ENCODE peak calls at places on chromosomes 11 and 22, in nine cellular contexts. Y, E, Q, T, D, W, G, X and U are unnamed samples.

GRCh38 chr11:20990447-20990846 is 321.1 kb downstream of the NELL1 start:
- DNase-seq in E (no peak), G (no peak), Y (no peak), W (no peak), X (no peak), Q (no peak), T (no peak), D (no peak), U (no peak)

GRCh38 chr11:71525938-71526495 is 1.1 kb upstream of the KRTAP5-7 start:
- DNase-seq in T (no peak), D (no peak), X (no peak), E (no peak), Y (peak; percentile 78), W (no peak), G (no peak), Q (no peak), U (no peak)

GRCh38 chr11:69216609-69217008 is 60.9 kb downstream of the SMIM38 start:
- DNase-seq in T (peak; percentile 7), E (peak; percentile 8), Q (no peak), Y (peak; percentile 14), G (peak; percentile 22), D (no peak), W (no peak), X (no peak), U (no peak)

GRCh38 chr11:94068764-94069163 is 47.6 kb downstream of the HEPHL1 start:
- DNase-seq in E (no peak), Q (no peak), D (no peak), G (no peak), T (no peak), X (no peak), W (no peak), Y (no peak), U (no peak)

GRCh38 chr11:68312117-68312779 is at the start of gene LRP5:
- DNase-seq in E (no peak), Q (no peak), D (peak; percentile 53), Y (peak; percentile 63), X (peak; percentile 63), T (no peak), G (peak; percentile 10), W (no peak), U (no peak)

GRCh38 chr22:46082633-46083032 is 67.7 kb upstream of the PPARA start:
- DNase-seq in W (no peak), X (peak; percentile 17), G (no peak), D (no peak), Q (no peak), T (peak; percentile 13), E (no peak), Y (peak; percentile 6), U (no peak)

GRCh38 chr11:123567466-123567865 is 87.0 kb downstream of the SCN3B start:
- DNase-seq in W (no peak), E (no peak), G (no peak), Q (no peak), T (no peak), D (peak; percentile 83), Y (no peak), X (no peak), U (no peak)

GRCh38 chr11:19444231-19444630 is 203.5 kb upstream of the E2F8 start:
- DNase-seq in X (no peak), D (no peak), E (no peak), Q (peak; percentile 31), G (peak; percentile 50), T (no peak), Y (no peak), W (no peak), U (no peak)

GRCh38 chr11:77547863-77548551 is 41.7 kb upstream of the AQP11 start:
- DNase-seq in E (no peak), Y (peak; percentile 65), T (peak; percentile 51), Q (peak; percentile 38), G (peak; percentile 79), X (no peak), W (peak; percentile 74), D (peak; percentile 30), U (no peak)

GRCh38 chr11:46675288-46675851 is 25.0 kb downstream of the ARHGAP1 start:
- DNase-seq in T (no peak), Y (peak; percentile 70), W (peak; percentile 52), D (peak; percentile 65), Q (peak; percentile 88), X (no peak), E (peak; percentile 79), G (peak; percentile 72), U (peak; percentile 84)

GRCh38 chr22:49016909-49017768 is 810.5 kb downstream of the BRD1 start:
- DNase-seq in X (no peak), W (no peak), G (no peak), Y (no peak), D (no peak), E (peak; percentile 20), Q (no peak), T (no peak), U (no peak)

DNA sequence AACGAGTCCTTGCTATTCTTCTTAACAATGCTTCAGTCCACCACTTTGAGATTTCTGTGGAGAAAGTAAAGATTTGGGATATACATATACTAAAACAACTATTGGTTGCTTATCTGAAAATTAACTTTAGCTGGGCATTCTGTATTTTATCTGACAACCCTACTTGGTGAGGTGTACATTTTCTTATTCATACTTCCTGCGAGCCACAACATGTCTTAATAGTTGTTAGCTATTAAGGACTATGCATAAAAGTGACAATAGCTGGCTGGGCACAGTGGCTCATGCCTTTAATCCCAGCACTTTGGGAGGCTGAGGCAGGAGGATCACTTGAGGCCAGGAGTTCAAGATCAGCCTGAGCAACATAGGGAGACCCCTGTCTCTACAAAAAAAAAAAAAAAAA is 28.0 kb upstream of the TMA7B start:
- DNase-seq in D (no peak), Q (no peak), T (no peak), Y (no peak), X (no peak), W (no peak), G (no peak), E (no peak), U (no peak)
- H3K4me1 ChIP-seq in D (peaks cover 40% of the 10 kb centered on the region), Q (no peaks in the 10 kb centered on the region), T (no peaks in the 10 kb centered on the region), Y (peaks cover 1% of the 10 kb centered on the region), X (no peaks in the 10 kb centered on the region), W (no peaks in the 10 kb centered on the region), G (no peaks in the 10 kb centered on the region), E (no peaks in the 10 kb centered on the region), U (no peaks in the 10 kb centered on the region)

GRCh38 chr11:63567044-63567840 is 4.1 kb upstream of the PLAAT2 start:
- DNase-seq in Y (peak; percentile 87), Q (no peak), E (no peak), W (peak; percentile 95), X (no peak), T (peak; percentile 61), D (peak; percentile 67), G (peak; percentile 88), U (peak; percentile 28)
- TF ChIP-seq POLR2A in Y (no peak), Q (no peak), E (no peak), W (no peak), X (no peak), T (no peak), D (peak; percentile 21), G (no peak), U (no peak)

GRCh38 chr22:36552300-36552699 is 23.3 kb upstream of the EIF3D start:
- DNase-seq in D (no peak), Y (no peak), Q (no peak), T (no peak), G (no peak), W (no peak), E (no peak), X (no peak), U (no peak)
- H3K4me1 ChIP-seq in D (no peaks in the 10 kb centered on the region), Y (no peaks in the 10 kb centered on the region), Q (no peaks in the 10 kb centered on the region), T (no peaks in the 10 kb centered on the region), G (peaks cover under 1% of the 10 kb centered on the region), W (peaks cover 5% of the 10 kb centered on the region), E (no peaks in the 10 kb centered on the region), X (no peaks in the 10 kb centered on the region), U (no peaks in the 10 kb centered on the region)

GRCh38 chr11:64799256-64799924 is 3.6 kb downstream of the MAP4K2 start:
- DNase-seq in W (no peak), E (no peak), Y (no peak), T (no peak), D (peak; percentile 28), X (no peak), Q (no peak), G (no peak), U (no peak)
- TF ChIP-seq POLR2A in W (no peak), E (no peak), Y (no peak), T (no peak), D (no peak), X (no peak), Q (no peak), G (no peak), U (no peak)

GRCh38 chr22:19657252-19658056 is 56.8 kb upstream of the SEPTIN5 start:
- DNase-seq in Y (no peak), E (no peak), G (no peak), Q (no peak), D (no peak), T (no peak), X (no peak), W (no peak), U (no peak)

GRCh38 chr22:19658057-19658966 is 56.0 kb upstream of the SEPTIN5 start:
- DNase-seq in W (no peak), X (no peak), T (no peak), E (no peak), D (no peak), G (no peak), Y (no peak), Q (no peak), U (no peak)

GRCh38 chr22:19654338-19654922 is 59.9 kb upstream of the SEPTIN5 start:
- DNase-seq in X (no peak), Q (no peak), W (no peak), D (no peak), G (no peak), Y (no peak), T (no peak), E (no peak), U (no peak)

GRCh38 chr22:19655399-19655798 is 58.9 kb upstream of the SEPTIN5 start:
- DNase-seq in Y (no peak), E (no peak), X (no peak), T (no peak), Q (no peak), D (no peak), W (no peak), G (no peak), U (no peak)

DNA sequence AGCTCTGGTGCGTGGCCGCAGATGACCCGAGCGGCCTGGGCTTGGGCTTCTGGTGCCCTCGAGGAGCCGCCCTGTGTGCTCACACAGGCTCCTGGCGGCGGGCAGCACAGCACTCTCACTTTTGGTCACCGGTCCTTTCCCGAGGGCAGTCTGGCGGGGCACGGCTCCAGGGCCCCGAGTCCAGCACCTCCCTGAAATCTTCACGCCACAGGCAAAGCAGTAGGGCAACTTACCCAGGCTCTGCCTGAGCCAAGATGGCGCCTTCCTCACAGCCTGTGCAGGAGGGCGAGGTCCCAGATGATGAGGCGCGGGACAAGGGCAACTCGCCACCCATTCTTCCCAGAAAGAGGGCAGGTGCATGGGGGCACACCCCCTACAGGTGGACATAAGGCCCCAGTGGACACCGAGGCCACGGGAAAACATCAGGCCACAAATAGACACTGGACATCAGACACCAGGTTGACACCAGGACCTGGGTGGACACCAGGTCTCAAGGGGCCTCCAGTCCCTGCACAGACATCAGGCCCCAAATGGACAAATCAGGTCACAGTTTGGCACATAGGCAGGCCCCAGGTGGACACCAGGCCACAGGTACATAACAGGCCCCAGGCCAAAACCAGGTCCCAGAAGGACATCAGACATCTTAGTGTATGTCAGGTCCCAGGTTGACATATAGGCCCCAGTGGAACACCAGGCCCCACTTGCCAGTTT is 57.6 kb upstream of the SEPTIN5 start:
- DNase-seq in T (no peak), E (no peak), G (no peak), W (no peak), D (no peak), Y (no peak), X (no peak), Q (no peak), U (no peak)
- H3K4me1 ChIP-seq in T (no peaks in the 10 kb centered on the region), E (no peaks in the 10 kb centered on the region), G (no peaks in the 10 kb centered on the region), W (no peaks in the 10 kb centered on the region), D (no peaks in the 10 kb centered on the region), Y (no peaks in the 10 kb centered on the region), X (no peaks in the 10 kb centered on the region), Q (no peaks in the 10 kb centered on the region), U (no peaks in the 10 kb centered on the region)